ENCODE peak calls at places on chromosomes 7 and 10, in ten cellular contexts. W, P, N, B, Y, A, J, K, S and D are unnamed samples.

GRCh38 chr7:5310822-5311405 is 28.2 kb downstream of the SLC29A4 start:
- ATAC-seq in W (no peak), P (no peak), N (no peak), B (no peak), Y (no peak), A (no peak), J (no peak), K (no peak), S (no peak), D (no peak)

GRCh38 chr10:70093335-70093944 is 39.2 kb downstream of the AIFM2 start:
- ATAC-seq in W (no peak), P (no peak), N (no peak), B (peak), Y (no peak), A (no peak), J (no peak), K (no peak), S (no peak), D (no peak)

GRCh38 chr7:6422095-6422494 is 25.7 kb downstream of the DAGLB start:
- ATAC-seq in W (no peak), P (no peak), N (no peak), B (no peak), Y (no peak), A (no peak), J (no peak), K (no peak), S (no peak), D (no peak)

GRCh38 chr10:49241365-49241764 is 53.2 kb upstream of the TMEM273 start:
- ATAC-seq in W (peak), P (no peak), N (peak), B (peak), Y (peak), A (peak), J (no peak), K (peak), S (no peak), D (peak)

GRCh38 chr10:116398224-116398623 is 29.4 kb upstream of the PNLIPRP3 start:
- ATAC-seq in W (no peak), P (no peak), N (no peak), B (no peak), Y (no peak), A (no peak), J (no peak), K (no peak), S (no peak), D (no peak)

GRCh38 chr7:151204383-151205032 is 5.8 kb downstream of the H2BK1 start:
- ATAC-seq in W (no peak), P (peak), N (no peak), B (peak), Y (no peak), A (peak), J (no peak), K (no peak), S (no peak), D (no peak)

GRCh38 chr7:131602994-131603372 is 46.6 kb upstream of the PODXL start:
- ATAC-seq in W (peak), P (peak), N (no peak), B (no peak), Y (peak), A (peak), J (no peak), K (peak), S (no peak), D (no peak)

GRCh38 chr7:1533569-1534329 is 3.2 kb downstream of the MAFK start:
- ATAC-seq in W (no peak), P (peak), N (no peak), B (peak), Y (no peak), A (peak), J (no peak), K (peak), S (no peak), D (peak)

GRCh38 chr7:139936760-139937310 is 107.8 kb downstream of the TBXAS1 start:
- ATAC-seq in W (peak), P (peak), N (peak), B (peak), Y (no peak), A (peak), J (no peak), K (peak), S (peak), D (peak)

GRCh38 chr10:31961675-31962074 is 33.0 kb upstream of the ARHGAP12 start:
- ATAC-seq in W (peak), P (peak), N (peak), B (peak), Y (peak), A (peak), J (peak), K (peak), S (no peak), D (peak)